ENCODE peak calls at places on chromosomes 16 and 17, in nine cellular contexts. S, H, G, F, K, A, C, U and W are unnamed samples.

GRCh38 chr16:68290455-68290854 is 20.3 kb downstream of the SLC7A6OS start:
- DNase-seq in A (no peak), F (no peak), H (no peak), S (no peak), G (no peak), C (no peak), U (no peak), K (no peak), W (no peak)

GRCh38 chr17:47254403-47254943 is 846 bp downstream of the ITGB3 start:
- DNase-seq in A (no peak), K (no peak), U (no peak), G (no peak), C (no peak), F (no peak), H (no peak), S (no peak), W (no peak)

GRCh38 chr16:28933176-28933575 is 1.4 kb downstream of the CD19 start:
- DNase-seq in G (no peak), K (no peak), F (no peak), C (no peak), A (no peak), S (peak), U (no peak), H (no peak), W (no peak)

GRCh38 chr17:21233581-21234337 is 19.5 kb downstream of the NATD1 start:
- DNase-seq in A (no peak), G (no peak), F (no peak), U (no peak), C (no peak), H (no peak), K (no peak), S (no peak), W (no peak)

GRCh38 chr16:72131036-72131435 is 37.4 kb downstream of the DHX38 start:
- DNase-seq in G (no peak), F (no peak), C (no peak), K (no peak), S (no peak), U (no peak), A (no peak), H (no peak), W (no peak)

GRCh38 chr17:2011421-2012371 is 13.4 kb downstream of the RTN4RL1 start:
- DNase-seq in S (no peak), F (peak), H (no peak), G (no peak), C (no peak), K (no peak), U (peak), A (peak), W (no peak)

GRCh38 chr16:65024649-65025243 is 97.1 kb downstream of the CDH11 start:
- DNase-seq in U (peak), K (no peak), H (peak), A (no peak), S (no peak), F (no peak), G (no peak), C (no peak), W (no peak)

GRCh38 chr16:88007321-88007731 is 56.1 kb downstream of the BANP start:
- DNase-seq in K (no peak), G (no peak), U (no peak), S (no peak), F (no peak), C (no peak), A (no peak), H (peak), W (no peak)

GRCh38 chr17:76917829-76918228 is 49.6 kb downstream of the MGAT5B start:
- DNase-seq in F (no peak), K (no peak), G (no peak), H (peak), S (no peak), C (no peak), A (no peak), U (no peak), W (no peak)

GRCh38 chr16:29007865-29008593 is 23.2 kb downstream of the LAT start:
- DNase-seq in G (no peak), C (no peak), F (no peak), A (no peak), U (peak), K (no peak), H (no peak), S (no peak), W (peak)

GRCh38 chr17:48241131-48241591 is 133.6 kb downstream of the SNX11 start:
- DNase-seq in C (no peak), H (no peak), G (peak), K (no peak), A (peak), F (peak), S (no peak), U (peak), W (peak)

GRCh38 chr17:28897769-28898259 is 281 bp upstream of the FLOT2 start:
- DNase-seq in A (no peak), U (no peak), F (peak), C (no peak), G (no peak), K (no peak), H (no peak), S (no peak), W (peak)

GRCh38 chr17:78759969-78760352 is 22.1 kb downstream of the CYTH1 start:
- DNase-seq in U (no peak), K (peak), H (no peak), A (no peak), G (no peak), C (no peak), F (no peak), S (peak), W (no peak)

GRCh38 chr17:46129302-46129701 is 63.9 kb downstream of the KANSL1 start:
- DNase-seq in H (no peak), U (no peak), K (no peak), F (no peak), C (no peak), G (no peak), S (no peak), A (no peak), W (no peak)
- TF ChIP-seq CTCF in H (no peak), U (no peak), K (no peak), F (no peak), C (no peak), G (no peak), S (no peak), A (no peak), W (no peak)

GRCh38 chr16:3171181-3171854 is 16.7 kb upstream of the OR1F1 start:
- DNase-seq in U (no peak), A (no peak), C (no peak), H (no peak), S (no peak), K (no peak), G (no peak), F (no peak), W (peak)

GRCh38 chr16:3171855-3172593 is 16.0 kb upstream of the OR1F1 start:
- DNase-seq in U (peak), A (no peak), F (no peak), H (no peak), C (no peak), K (no peak), G (peak), S (no peak), W (peak)

GRCh38 chr16:3175157-3176153 is 12.5 kb upstream of the OR1F1 start:
- DNase-seq in F (no peak), H (no peak), C (no peak), G (peak), A (no peak), S (no peak), U (peak), K (no peak), W (peak)

GRCh38 chr16:3174618-3175148 is 13.3 kb upstream of the OR1F1 start:
- DNase-seq in K (no peak), U (no peak), F (no peak), A (no peak), H (no peak), C (no peak), G (no peak), S (no peak), W (no peak)

GRCh38 chr16:3173892-3174617 is 13.9 kb upstream of the OR1F1 start:
- DNase-seq in F (no peak), K (peak), S (no peak), C (no peak), H (peak), U (no peak), G (peak), A (no peak), W (peak)
- TF ChIP-seq CTCF in F (no peak), K (peak), S (no peak), C (no peak), H (peak), U (peak), G (peak), A (no peak), W (peak)

GRCh38 chr17:31015639-31016038 is 44.8 kb downstream of the RNF135 start:
- DNase-seq in C (no peak), F (no peak), K (no peak), A (no peak), U (no peak), H (no peak), G (no peak), S (no peak), W (no peak)
- TF ChIP-seq CTCF in C (no peak), F (no peak), K (no peak), A (no peak), U (no peak), H (no peak), G (no peak), S (no peak), W (no peak)

DNA sequence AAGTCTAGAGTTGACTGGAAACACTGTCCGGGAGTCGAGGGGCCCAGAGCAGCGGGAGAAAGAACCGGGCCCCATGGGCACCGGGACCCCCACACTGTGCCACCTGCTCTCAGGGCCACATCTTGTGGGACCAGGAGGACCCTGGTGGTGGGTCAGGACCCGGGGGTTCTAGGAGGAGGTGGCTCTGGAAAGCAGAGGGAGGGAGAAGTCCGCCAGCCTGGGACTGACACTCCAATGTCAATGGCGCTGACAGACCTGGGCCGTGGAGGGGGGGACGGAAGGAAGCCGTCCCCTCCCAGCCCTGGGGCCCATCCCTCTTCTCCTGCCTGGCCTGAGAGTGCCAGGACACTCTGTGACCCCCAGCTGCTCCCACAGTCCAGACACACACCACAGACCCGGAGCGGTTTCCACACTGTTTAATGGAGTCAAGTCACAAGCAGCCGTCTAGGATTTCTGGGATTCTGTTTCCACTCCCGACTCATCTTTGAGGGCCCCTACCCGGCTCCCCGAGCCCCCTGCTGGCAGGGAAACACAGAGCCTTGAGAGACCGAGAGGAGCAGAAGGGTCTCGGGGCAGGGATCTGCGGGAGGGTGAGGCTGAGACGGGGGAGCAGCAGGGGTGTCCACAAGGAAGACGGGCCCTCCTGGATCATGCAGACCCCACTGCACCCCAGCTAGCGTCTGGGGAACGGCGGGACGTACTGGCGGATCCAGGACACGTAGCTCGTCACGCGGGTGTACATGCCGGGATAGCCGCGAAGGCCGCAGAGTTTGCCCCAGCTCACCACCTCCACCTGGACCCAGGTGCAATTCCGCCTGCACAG is 23.6 kb upstream of the UBE2I start:
- DNase-seq in F (no peak), C (no peak), G (no peak), U (no peak), A (no peak), H (no peak), S (peak), K (no peak), W (no peak)
- TF ChIP-seq CTCF in F (no peak), C (no peak), G (no peak), U (peak), A (no peak), H (no peak), S (no peak), K (no peak), W (no peak)

GRCh38 chr16:75219088-75219487 is 300 bp downstream of the CTRB1 start:
- DNase-seq in F (no peak), C (no peak), K (no peak), S (no peak), A (no peak), G (no peak), H (no peak), U (no peak), W (no peak)
- TF ChIP-seq CTCF in F (no peak), C (no peak), K (no peak), S (no peak), A (no peak), G (no peak), H (no peak), U (no peak), W (no peak)